ENCODE peak calls at places on chromosomes 11 and 22, in nine cellular contexts. F is CD8-positive, alpha-beta T cell; S is A549; M is thyroid gland; N is foreskin fibroblast; Q is thoracic aorta; E is fibroblast of villous mesenchyme; L is HFF-Myc; I is ovary. G is an unnamed sample.

GRCh38 chr11:71477637-71478011 is 24.6 kb downstream of the NADSYN1 start:
- DNase-seq in N (no peak), S (no peak), Q (no peak), L (peak), F (peak), M (no peak), E (no peak), I (no peak), G (no peak)

GRCh38 chr22:48906177-48906835 is 921.4 kb downstream of the BRD1 start:
- DNase-seq in S (no peak), M (no peak), N (no peak), E (no peak), I (no peak), L (no peak), Q (no peak), F (no peak), G (no peak)

GRCh38 chr11:97332271-97332670 is 942.5 kb downstream of the JRKL start:
- DNase-seq in M (no peak), Q (no peak), E (no peak), N (no peak), F (no peak), L (no peak), I (no peak), S (no peak), G (no peak)

GRCh38 chr11:126595560-126595959 is 240.1 kb downstream of the ST3GAL4 start:
- DNase-seq in E (no peak), S (no peak), N (no peak), M (no peak), I (no peak), Q (no peak), F (no peak), L (no peak), G (no peak)

GRCh38 chr22:30001459-30001858 is 78.8 kb upstream of the HORMAD2 start:
- DNase-seq in N (no peak), I (no peak), F (no peak), L (no peak), M (no peak), E (no peak), Q (no peak), S (no peak), G (no peak)

GRCh38 chr22:19795617-19796008 is 35.0 kb downstream of the TBX1 start:
- DNase-seq in F (no peak), Q (no peak), I (no peak), S (no peak), N (peak), M (no peak), E (no peak), L (no peak), G (no peak)

GRCh38 chr11:106397787-106398355 is 320.4 kb downstream of the AASDHPPT start:
- DNase-seq in L (no peak), F (no peak), S (no peak), M (no peak), Q (no peak), E (no peak), N (peak), I (no peak), G (no peak)

GRCh38 chr11:134373591-134374052 is 38.4 kb downstream of the B3GAT1 start:
- DNase-seq in S (no peak), E (no peak), N (no peak), F (no peak), Q (no peak), L (no peak), M (no peak), I (no peak), G (no peak)

GRCh38 chr11:71502026-71502425 is 25.0 kb upstream of the KRTAP5-7 start:
- DNase-seq in Q (no peak), E (no peak), I (no peak), L (no peak), F (no peak), N (no peak), M (no peak), S (no peak), G (no peak)

GRCh38 chr11:2652362-2652761 is 47.4 kb downstream of the KCNQ1OT1 start:
- DNase-seq in M (no peak), N (no peak), S (no peak), E (no peak), F (no peak), I (no peak), L (no peak), Q (no peak), G (no peak)

GRCh38 chr11:118305726-118306125 is 1.2 kb downstream of the CD3E start:
- DNase-seq in S (no peak), Q (no peak), L (no peak), F (peak), E (no peak), I (no peak), N (no peak), M (no peak), G (no peak)

GRCh38 chr22:49244466-49245420 is 582.9 kb downstream of the BRD1 start:
- DNase-seq in S (no peak), Q (no peak), F (no peak), E (no peak), N (no peak), I (peak), M (no peak), L (no peak), G (no peak)

GRCh38 chr11:12485328-12485727 is 108.0 kb downstream of the PARVA start:
- DNase-seq in I (no peak), E (no peak), Q (no peak), M (no peak), L (no peak), S (no peak), N (peak), F (no peak), G (no peak)
- TF ChIP-seq CTCF in I (peak), E (peak), Q (peak), M (no peak), L (peak), S (peak), N (peak), F (no peak), G (no peak)

GRCh38 chr22:36385491-36386350 is 2.0 kb downstream of the MYH9 start:
- DNase-seq in N (peak), M (peak), Q (peak), E (no peak), S (no peak), F (peak), I (no peak), L (no peak), G (no peak)

GRCh38 chr22:36386351-36386899 is 1.3 kb downstream of the MYH9 start:
- DNase-seq in F (peak), L (no peak), E (no peak), I (no peak), N (peak), M (peak), S (no peak), Q (no peak), G (no peak)

GRCh38 chr22:36386900-36387663 is 685 bp downstream of the MYH9 start:
- DNase-seq in I (peak), M (peak), S (no peak), Q (no peak), E (no peak), L (no peak), F (no peak), N (peak), G (no peak)

GRCh38 chr22:36383110-36383581 is 4.6 kb downstream of the MYH9 start:
- DNase-seq in N (peak), L (peak), M (no peak), I (no peak), Q (no peak), E (peak), S (no peak), F (peak), G (no peak)

GRCh38 chr22:36384766-36385400 is 2.9 kb downstream of the MYH9 start:
- DNase-seq in L (no peak), M (no peak), E (peak), N (peak), S (no peak), Q (no peak), F (peak), I (no peak), G (no peak)
- TF ChIP-seq CTCF in L (no peak), M (no peak), E (no peak), N (no peak), S (no peak), Q (peak), F (no peak), I (no peak), G (no peak)

GRCh38 chr11:132187391-132187790 is 817.0 kb downstream of the NTM start:
- DNase-seq in Q (no peak), I (no peak), L (no peak), M (no peak), F (no peak), S (no peak), N (no peak), E (no peak), G (no peak)

GRCh38 chr11:132187814-132188213 is 817.4 kb downstream of the NTM start:
- DNase-seq in Q (no peak), M (no peak), S (no peak), F (no peak), L (no peak), I (no peak), E (no peak), N (peak), G (no peak)

GRCh38 chr11:132186193-132186592 is 815.8 kb downstream of the NTM start:
- DNase-seq in L (no peak), S (no peak), I (no peak), M (no peak), E (no peak), F (no peak), Q (no peak), N (no peak), G (no peak)

GRCh38 chr11:132184079-132184478 is 813.7 kb downstream of the NTM start:
- DNase-seq in Q (no peak), M (no peak), S (no peak), E (no peak), I (no peak), N (no peak), F (no peak), L (no peak), G (no peak)

DNA sequence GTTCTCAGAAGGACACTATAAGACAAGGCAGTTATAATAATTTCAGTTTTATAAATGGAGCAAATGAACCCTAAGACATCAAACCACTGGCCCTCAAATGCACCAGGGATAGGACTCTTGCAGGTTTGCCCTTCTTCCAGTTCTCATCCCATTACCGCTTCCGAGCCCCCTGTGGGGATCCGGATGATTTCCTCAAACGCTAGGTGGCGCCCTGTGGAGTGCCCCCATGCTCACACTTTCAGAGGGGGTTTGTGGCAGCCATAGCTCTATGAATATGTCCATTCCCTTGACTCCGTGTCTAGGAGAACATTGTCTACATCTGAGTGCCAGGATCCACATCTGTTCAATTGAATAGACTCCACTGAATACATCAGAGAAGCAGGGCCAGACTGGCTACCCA is 816.3 kb downstream of the NTM start:
- DNase-seq in F (no peak), I (no peak), S (no peak), M (no peak), L (no peak), Q (no peak), N (no peak), E (no peak), G (no peak)
- TF ChIP-seq CTCF in F (no peak), I (no peak), S (no peak), M (no peak), L (peak), Q (no peak), N (peak), E (no peak), G (no peak)

GRCh38 chr11:12148882-12149281 is 38.5 kb downstream of the MICAL2 start:
- DNase-seq in S (no peak), L (no peak), E (no peak), M (no peak), F (no peak), N (no peak), Q (no peak), I (no peak), G (no peak)

GRCh38 chr11:12147827-12148226 is 37.4 kb downstream of the MICAL2 start:
- DNase-seq in M (no peak), I (no peak), L (no peak), Q (no peak), S (no peak), F (no peak), E (no peak), N (no peak), G (no peak)

GRCh38 chr11:12149672-12150225 is 39.4 kb downstream of the MICAL2 start:
- DNase-seq in E (peak), N (peak), I (no peak), F (no peak), S (no peak), L (no peak), Q (no peak), M (no peak), G (no peak)

GRCh38 chr11:12148466-12148865 is 38.1 kb downstream of the MICAL2 start:
- DNase-seq in M (no peak), N (no peak), I (no peak), F (no peak), Q (no peak), E (no peak), L (no peak), S (no peak), G (no peak)

DNA sequence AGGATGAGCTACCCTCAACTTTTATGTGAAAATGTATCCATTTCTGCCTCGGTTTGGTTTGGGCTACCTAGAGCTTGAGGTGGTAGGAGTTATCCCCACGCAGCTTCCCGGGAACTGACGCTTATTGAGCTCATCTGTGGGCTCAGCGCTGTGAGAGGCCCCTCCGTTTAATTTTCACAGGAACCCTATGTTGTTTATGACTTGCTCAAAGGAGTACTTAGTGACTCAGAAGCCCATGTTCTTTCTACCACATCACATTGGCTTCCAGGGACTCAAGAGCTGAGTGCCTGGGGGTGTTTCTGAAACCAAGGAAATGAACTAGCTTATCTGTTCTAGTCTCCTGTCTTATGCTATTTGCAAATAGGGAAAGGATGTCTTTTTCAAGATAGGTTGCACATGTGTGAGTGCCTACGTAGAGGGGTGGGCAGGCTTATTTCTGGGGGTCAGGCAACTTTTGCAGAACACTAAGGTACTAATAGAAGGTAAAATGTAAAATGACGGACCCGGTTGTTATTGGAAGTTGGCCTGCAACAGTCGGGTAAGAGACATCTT is 40.5 kb downstream of the MICAL2 start:
- DNase-seq in E (peak), S (no peak), M (no peak), F (no peak), Q (no peak), L (no peak), N (peak), I (no peak), G (no peak)
- TF ChIP-seq CTCF in E (no peak), S (no peak), M (no peak), F (no peak), Q (no peak), L (no peak), N (no peak), I (no peak), G (no peak)

DNA sequence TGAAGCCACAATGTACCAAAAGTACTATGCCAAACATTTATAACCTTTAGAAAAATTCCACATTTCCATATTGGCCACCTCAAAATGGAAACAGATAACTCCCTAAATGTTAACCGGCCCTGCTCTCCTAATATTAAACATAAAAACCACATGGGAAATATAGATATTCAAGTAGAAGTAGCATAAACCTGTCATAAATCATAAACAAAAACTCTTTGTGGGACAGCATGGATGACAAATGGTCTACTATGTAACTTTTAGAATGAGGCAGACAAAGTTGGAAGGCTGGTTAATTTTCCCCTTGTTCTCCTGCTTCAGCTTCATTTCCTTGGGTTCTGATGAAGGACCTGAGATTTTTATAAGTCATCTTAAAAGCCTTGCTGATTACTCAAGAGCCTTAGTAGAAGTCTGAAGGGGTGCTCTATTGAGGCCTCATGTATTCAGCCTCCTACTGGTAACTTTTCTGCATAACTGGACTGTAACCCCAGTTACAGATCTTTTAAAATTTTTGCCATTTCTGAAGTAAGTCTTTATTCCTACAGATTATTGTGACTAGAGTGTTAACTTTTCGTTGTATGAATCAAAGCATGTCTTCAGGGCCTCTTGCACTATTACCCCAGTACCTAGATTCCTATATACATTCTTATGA is 116.4 kb downstream of the STIM1 start:
- DNase-seq in N (peak), I (no peak), M (no peak), F (no peak), Q (no peak), S (no peak), E (peak), L (no peak), G (no peak)
- TF ChIP-seq CTCF in N (peak), I (no peak), M (no peak), F (no peak), Q (no peak), S (no peak), E (peak), L (no peak), G (no peak)

GRCh38 chr11:65972116-65972515 is 10.6 kb downstream of the SART1 start:
- DNase-seq in N (no peak), S (no peak), L (no peak), F (no peak), I (no peak), E (no peak), M (no peak), Q (no peak), G (no peak)

GRCh38 chr11:65965986-65966762 is 4.6 kb downstream of the SART1 start:
- DNase-seq in I (no peak), E (no peak), S (no peak), F (no peak), N (no peak), M (no peak), L (no peak), Q (no peak), G (no peak)

GRCh38 chr11:65967329-65967934 is 5.9 kb downstream of the SART1 start:
- DNase-seq in M (no peak), F (no peak), N (no peak), L (no peak), E (no peak), Q (no peak), S (no peak), I (no peak), G (no peak)

GRCh38 chr11:65964906-65965305 is 3.4 kb downstream of the SART1 start:
- DNase-seq in L (no peak), Q (no peak), E (no peak), S (no peak), N (no peak), F (no peak), I (no peak), M (no peak), G (no peak)

GRCh38 chr11:65968600-65969482 is 7.3 kb downstream of the SART1 start:
- DNase-seq in L (no peak), F (no peak), M (no peak), I (no peak), S (no peak), E (no peak), N (no peak), Q (no peak), G (no peak)
- TF ChIP-seq CTCF in L (no peak), F (no peak), M (no peak), I (no peak), S (no peak), E (no peak), N (no peak), Q (no peak), G (no peak)

GRCh38 chr22:24117942-24118341 is 63.3 kb upstream of the SUSD2 start:
- DNase-seq in E (no peak), S (no peak), N (no peak), F (no peak), M (no peak), Q (no peak), L (no peak), I (no peak), G (no peak)
- TF ChIP-seq CTCF in E (peak), S (no peak), N (no peak), F (no peak), M (no peak), Q (no peak), L (no peak), I (no peak), G (no peak)

GRCh38 chr11:9265211-9266131 is at the start of gene DENND5A:
- DNase-seq in S (peak), I (peak), E (peak), F (peak), M (peak), N (peak), Q (peak), L (peak), G (peak)

GRCh38 chr11:9266132-9266736 is 1.1 kb upstream of the DENND5A start:
- DNase-seq in S (no peak), E (no peak), M (no peak), F (no peak), L (no peak), Q (no peak), I (no peak), N (no peak), G (no peak)

GRCh38 chr11:9263840-9264380 is 1.2 kb downstream of the DENND5A start:
- DNase-seq in M (no peak), L (no peak), N (peak), F (peak), E (peak), I (no peak), S (peak), Q (no peak), G (no peak)

GRCh38 chr11:9264381-9265210 is 554 bp downstream of the DENND5A start:
- DNase-seq in E (peak), S (peak), I (peak), L (no peak), M (peak), F (peak), Q (peak), N (peak), G (peak)

DNA sequence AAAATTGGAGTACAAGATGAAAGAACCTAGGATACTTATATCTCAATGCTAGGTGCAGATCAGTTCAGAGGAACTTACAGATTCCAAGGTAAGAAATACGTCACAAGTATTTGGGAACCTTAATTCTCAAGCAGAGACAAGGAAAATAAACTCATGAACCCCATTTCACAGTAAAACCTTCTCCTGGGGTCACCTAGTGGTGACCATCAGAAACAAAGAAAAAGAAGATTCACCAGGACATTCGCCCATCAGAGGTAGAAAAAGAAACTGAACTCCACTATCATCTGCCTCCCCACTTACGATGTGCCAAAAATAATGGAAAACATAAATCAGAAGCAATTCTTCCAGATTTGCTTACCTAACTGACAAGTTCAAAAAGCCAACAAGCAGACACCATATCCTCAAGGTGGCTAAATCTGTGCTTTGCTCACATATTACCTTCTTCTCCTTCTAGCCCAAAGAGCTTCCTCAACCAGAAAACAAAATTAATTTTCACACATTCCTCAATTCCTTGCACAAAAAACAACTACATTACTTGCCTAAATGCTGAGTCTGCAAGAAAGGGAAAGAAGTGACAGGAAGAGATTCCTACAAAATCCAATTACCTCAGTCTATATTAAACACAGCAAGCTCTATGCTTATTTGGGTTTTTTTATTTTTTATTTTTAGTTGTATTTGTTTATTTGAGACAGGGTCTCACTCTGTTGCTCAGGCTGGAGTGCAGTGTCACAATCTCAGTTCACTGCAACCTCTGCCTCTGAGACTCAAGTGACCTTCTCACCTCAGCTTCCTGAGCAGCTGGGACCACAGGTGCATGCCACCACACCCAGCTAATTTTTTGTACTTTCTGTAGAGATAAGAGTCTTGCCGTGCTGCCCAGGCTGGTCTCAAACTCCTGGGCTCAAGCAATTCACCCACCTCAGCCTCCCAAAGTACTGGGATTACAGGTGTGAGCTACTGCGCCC is 4.7 kb downstream of the DENND5A start:
- DNase-seq in E (no peak), I (no peak), F (no peak), Q (no peak), M (no peak), N (no peak), S (no peak), L (no peak), G (no peak)
- TF ChIP-seq CTCF in E (peak), I (no peak), F (no peak), Q (no peak), M (no peak), N (peak), S (peak), L (peak), G (no peak)